ENCODE peak calls at places on chromosomes 3 and 15, in five cellular contexts. One of them, this sample, is unnamed.

GRCh38 chr3:139355502-139355901 is 11.7 kb downstream of the MRPS22 start:
- DNase-seq in hepatocyte: no peak
- DNase-seq in OCI-LY7: no peak
- DNase-seq in PC-3: no peak
- DNase-seq in HCT116: no peak
- DNase-seq in this sample: no peak

GRCh38 chr3:150783334-150783733 is 20.4 kb upstream of the SIAH2 start:
- DNase-seq in hepatocyte: no peak
- DNase-seq in OCI-LY7: no peak
- DNase-seq in PC-3: no peak
- DNase-seq in HCT116: no peak
- DNase-seq in this sample: no peak

GRCh38 chr15:101167366-101167790 is 84.5 kb downstream of the CHSY1 start:
- DNase-seq in hepatocyte: no peak
- DNase-seq in OCI-LY7: no peak
- DNase-seq in PC-3: peak
- DNase-seq in HCT116: no peak
- DNase-seq in this sample: no peak

GRCh38 chr3:154316974-154317767 is 7.1 kb downstream of the DHX36 start:
- DNase-seq in hepatocyte: no peak
- DNase-seq in OCI-LY7: no peak
- DNase-seq in PC-3: no peak
- DNase-seq in HCT116: no peak
- DNase-seq in this sample: no peak

GRCh38 chr3:10867384-10867783 is 51.4 kb downstream of the SLC6A11 start:
- DNase-seq in hepatocyte: peak
- DNase-seq in OCI-LY7: no peak
- DNase-seq in PC-3: no peak
- DNase-seq in HCT116: no peak
- DNase-seq in this sample: peak

GRCh38 chr3:71247221-71247947 is 336.1 kb downstream of the FOXP1 start:
- DNase-seq in hepatocyte: no peak
- DNase-seq in OCI-LY7: peak
- DNase-seq in PC-3: peak
- DNase-seq in HCT116: no peak
- DNase-seq in this sample: peak

GRCh38 chr3:169618894-169619792 is 44.4 kb downstream of the MECOM start:
- DNase-seq in hepatocyte: peak
- DNase-seq in OCI-LY7: no peak
- DNase-seq in PC-3: no peak
- DNase-seq in HCT116: no peak
- DNase-seq in this sample: no peak

GRCh38 chr15:92884813-92885461 is 15.2 kb upstream of the CHD2 start:
- DNase-seq in hepatocyte: no peak
- DNase-seq in OCI-LY7: peak
- DNase-seq in PC-3: peak
- DNase-seq in HCT116: no peak
- DNase-seq in this sample: no peak

GRCh38 chr3:72338082-72338941 is 509.9 kb downstream of the SHQ1 start:
- DNase-seq in hepatocyte: no peak
- DNase-seq in OCI-LY7: no peak
- DNase-seq in PC-3: peak
- DNase-seq in HCT116: peak
- DNase-seq in this sample: no peak

GRCh38 chr3:123757281-123757940 is 126.7 kb downstream of the MYLK start:
- DNase-seq in hepatocyte: no peak
- DNase-seq in OCI-LY7: peak
- DNase-seq in PC-3: no peak
- DNase-seq in HCT116: no peak
- DNase-seq in this sample: no peak

DNA sequence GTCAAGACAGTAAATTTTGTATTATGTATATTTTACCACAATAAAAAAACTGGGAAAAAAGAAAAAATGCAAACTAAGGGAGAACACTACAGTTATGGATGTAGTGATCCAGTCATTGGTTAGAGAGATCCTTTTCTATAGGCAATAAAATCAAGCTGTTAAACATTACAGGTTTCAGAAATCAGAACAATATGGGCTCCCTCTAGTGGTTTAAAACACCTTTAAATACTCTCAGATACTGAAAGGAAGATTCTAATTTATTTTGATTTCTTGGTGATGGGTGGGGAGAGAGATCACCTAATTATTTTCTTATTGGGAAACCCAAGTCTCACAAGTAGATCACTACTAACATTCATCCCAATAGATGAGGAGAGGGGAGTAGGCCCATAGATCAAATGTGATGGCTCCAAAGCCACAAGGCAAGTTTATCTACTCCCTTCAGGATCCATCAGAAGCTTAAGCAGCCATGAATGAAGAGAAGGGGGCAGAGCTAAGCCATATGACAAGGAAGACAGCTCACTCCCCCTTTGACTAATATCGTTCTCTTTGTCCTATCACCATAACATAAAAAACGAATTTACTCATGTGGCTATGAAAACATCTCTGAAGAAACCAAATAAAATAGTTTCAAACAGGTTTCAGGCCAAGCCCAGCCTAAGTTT is 118.6 kb downstream of the ANO10 start:
- DNase-seq in hepatocyte: peak
- DNase-seq in OCI-LY7: peak
- DNase-seq in PC-3: peak
- DNase-seq in HCT116: peak
- DNase-seq in this sample: peak
- TF ChIP-seq EZH2phosphoT487 in hepatocyte: no peak
- TF ChIP-seq EZH2phosphoT487 in OCI-LY7: no peak
- TF ChIP-seq EZH2phosphoT487 in PC-3: no peak
- TF ChIP-seq EZH2phosphoT487 in HCT116: no peak
- TF ChIP-seq EZH2phosphoT487 in this sample: no peak

GRCh38 chr3:38627956-38628355 is 21.5 kb downstream of the SCN5A start:
- DNase-seq in hepatocyte: no peak
- DNase-seq in OCI-LY7: peak
- DNase-seq in PC-3: peak
- DNase-seq in HCT116: no peak
- DNase-seq in this sample: peak
- TF ChIP-seq CTCF in hepatocyte: peak
- TF ChIP-seq CTCF in OCI-LY7: peak
- TF ChIP-seq CTCF in PC-3: peak
- TF ChIP-seq CTCF in HCT116: peak
- TF ChIP-seq CTCF in this sample: peak

DNA sequence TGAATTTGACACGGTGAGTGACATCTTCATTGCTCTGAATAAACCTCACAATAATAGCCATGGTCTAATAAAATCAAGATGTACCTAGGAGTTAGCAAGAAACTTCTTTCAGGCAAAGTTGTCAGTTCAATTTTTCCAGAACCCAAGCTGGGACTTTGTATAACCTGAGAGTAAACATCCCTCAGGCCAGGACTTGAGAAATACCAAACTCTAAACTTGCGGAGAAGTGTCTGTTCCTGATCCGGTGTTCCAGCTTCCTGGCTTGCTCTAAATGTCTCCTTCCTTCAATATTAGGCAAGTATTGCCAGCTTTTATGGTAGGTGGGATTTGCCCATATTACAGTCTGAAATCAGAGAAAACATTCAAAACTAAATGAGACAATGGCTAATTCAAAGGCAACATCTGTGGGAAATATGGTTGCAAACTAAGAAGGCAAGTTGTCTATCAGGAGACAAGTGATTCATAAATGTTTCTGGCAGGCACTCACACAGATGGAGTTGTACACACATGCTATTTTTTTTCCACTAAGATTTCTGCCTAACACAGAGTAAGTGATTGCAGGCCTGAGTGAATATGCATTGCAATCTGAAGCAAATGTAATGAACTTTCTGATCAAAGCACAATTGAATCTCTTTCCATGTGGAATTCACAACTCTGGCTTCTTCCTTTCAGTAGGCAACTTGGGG is 88.3 kb upstream of the COL8A1 start:
- DNase-seq in hepatocyte: no peak
- DNase-seq in OCI-LY7: no peak
- DNase-seq in PC-3: no peak
- DNase-seq in HCT116: no peak
- DNase-seq in this sample: no peak
- TF ChIP-seq EZH2phosphoT487 in hepatocyte: no peak
- TF ChIP-seq EZH2phosphoT487 in OCI-LY7: no peak
- TF ChIP-seq EZH2phosphoT487 in PC-3: no peak
- TF ChIP-seq EZH2phosphoT487 in HCT116: no peak
- TF ChIP-seq EZH2phosphoT487 in this sample: no peak

GRCh38 chr3:29852767-29853166 is 571.9 kb downstream of the RBMS3 start:
- DNase-seq in hepatocyte: no peak
- DNase-seq in OCI-LY7: no peak
- DNase-seq in PC-3: no peak
- DNase-seq in HCT116: no peak
- DNase-seq in this sample: no peak

GRCh38 chr3:29853841-29854397 is 573.0 kb downstream of the RBMS3 start:
- DNase-seq in hepatocyte: no peak
- DNase-seq in OCI-LY7: no peak
- DNase-seq in PC-3: no peak
- DNase-seq in HCT116: no peak
- DNase-seq in this sample: no peak

GRCh38 chr3:29850641-29851040 is 569.8 kb downstream of the RBMS3 start:
- DNase-seq in hepatocyte: no peak
- DNase-seq in OCI-LY7: no peak
- DNase-seq in PC-3: peak
- DNase-seq in HCT116: no peak
- DNase-seq in this sample: peak
- TF ChIP-seq CTCF in hepatocyte: no peak
- TF ChIP-seq CTCF in OCI-LY7: peak
- TF ChIP-seq CTCF in PC-3: peak
- TF ChIP-seq CTCF in HCT116: no peak
- TF ChIP-seq CTCF in this sample: peak

DNA sequence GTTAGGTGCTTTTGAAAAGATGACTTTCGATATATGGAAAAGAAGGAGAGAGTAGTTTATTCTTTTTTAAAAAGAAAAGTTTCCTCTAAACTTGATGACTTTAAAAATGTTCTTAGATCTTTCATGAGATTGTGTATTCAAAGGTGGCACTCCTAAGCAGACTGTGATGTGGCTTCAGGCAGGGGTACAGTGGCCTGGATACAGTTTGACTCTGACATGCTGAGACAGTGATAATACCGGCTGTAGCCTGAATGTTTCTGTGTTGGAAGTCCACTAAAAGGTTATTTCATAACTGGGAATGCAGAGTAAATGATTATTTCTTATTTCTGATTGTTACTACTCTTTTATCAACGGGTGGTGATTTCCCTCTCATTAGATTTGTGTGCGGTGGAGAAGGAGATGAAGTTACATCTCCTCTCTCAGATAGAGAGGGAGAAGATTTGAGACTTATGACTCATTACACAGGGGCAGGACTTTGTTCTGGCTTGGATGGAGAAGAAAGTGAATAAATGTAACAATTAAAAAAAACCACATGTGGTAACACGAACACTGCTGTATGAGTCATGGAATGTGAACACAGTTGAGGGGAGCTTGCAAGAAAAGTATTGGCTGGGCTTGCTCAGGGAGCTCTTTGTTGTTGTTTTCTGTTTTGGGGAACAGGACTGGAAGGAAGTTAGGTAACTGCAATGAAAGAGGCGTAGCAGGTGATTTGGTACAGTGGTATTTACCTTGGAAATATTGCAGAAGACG is 21.6 kb downstream of the SPTSSB start:
- DNase-seq in hepatocyte: peak
- DNase-seq in OCI-LY7: no peak
- DNase-seq in PC-3: peak
- DNase-seq in HCT116: peak
- DNase-seq in this sample: peak
- TF ChIP-seq EZH2phosphoT487 in hepatocyte: no peak
- TF ChIP-seq EZH2phosphoT487 in OCI-LY7: no peak
- TF ChIP-seq EZH2phosphoT487 in PC-3: no peak
- TF ChIP-seq EZH2phosphoT487 in HCT116: no peak
- TF ChIP-seq EZH2phosphoT487 in this sample: no peak

GRCh38 chr15:40307421-40308165 is at the start of gene PLCB2:
- DNase-seq in hepatocyte: no peak
- DNase-seq in OCI-LY7: peak
- DNase-seq in PC-3: no peak
- DNase-seq in HCT116: no peak
- DNase-seq in this sample: peak
- TF ChIP-seq CTCF in hepatocyte: peak
- TF ChIP-seq CTCF in OCI-LY7: peak
- TF ChIP-seq CTCF in PC-3: peak
- TF ChIP-seq CTCF in HCT116: no peak
- TF ChIP-seq CTCF in this sample: peak

This sample was measured in GM23338.